ENCODE peak calls at places on chromosomes 12 and 14, in seven cellular contexts. One of them, this sample, is unnamed.

GRCh38 chr12:108267449-108267848 is 71.7 kb downstream of the CMKLR1 start:
- DNase-seq in gastrocnemius medialis: no peak
- DNase-seq in A549: no peak
- DNase-seq in transverse colon: no peak
- DNase-seq in cardiac muscle cell: no peak
- DNase-seq in fibroblast of lung: no peak
- DNase-seq in astrocyte: no peak
- DNase-seq in this sample: no peak

GRCh38 chr12:52832960-52833905 is 878 bp downstream of the KRT79 start:
- DNase-seq in cardiac muscle cell: no peak
- DNase-seq in astrocyte: peak
- DNase-seq in A549: no peak
- DNase-seq in transverse colon: peak
- DNase-seq in fibroblast of lung: no peak
- DNase-seq in gastrocnemius medialis: no peak
- DNase-seq in this sample: no peak

GRCh38 chr12:102634216-102634615 is 153.9 kb upstream of the IGF1 start:
- DNase-seq in cardiac muscle cell: peak
- DNase-seq in A549: no peak
- DNase-seq in fibroblast of lung: peak
- DNase-seq in astrocyte: peak
- DNase-seq in transverse colon: no peak
- DNase-seq in gastrocnemius medialis: no peak
- DNase-seq in this sample: no peak

GRCh38 chr14:59925797-59926196 is 5.9 kb downstream of the LRRC9 start:
- DNase-seq in gastrocnemius medialis: no peak
- DNase-seq in fibroblast of lung: no peak
- DNase-seq in transverse colon: no peak
- DNase-seq in astrocyte: no peak
- DNase-seq in cardiac muscle cell: no peak
- DNase-seq in A549: no peak
- DNase-seq in this sample: no peak

GRCh38 chr12:46073321-46073720 is 82.9 kb upstream of the SCAF11 start:
- DNase-seq in A549: no peak
- DNase-seq in cardiac muscle cell: no peak
- DNase-seq in fibroblast of lung: no peak
- DNase-seq in gastrocnemius medialis: no peak
- DNase-seq in transverse colon: no peak
- DNase-seq in astrocyte: no peak
- DNase-seq in this sample: no peak

GRCh38 chr12:7747196-7747595 is at the start of gene CLEC4C:
- DNase-seq in A549: no peak
- DNase-seq in gastrocnemius medialis: no peak
- DNase-seq in transverse colon: no peak
- DNase-seq in cardiac muscle cell: no peak
- DNase-seq in astrocyte: no peak
- DNase-seq in fibroblast of lung: no peak
- DNase-seq in this sample: no peak

GRCh38 chr14:30210630-30211029 is 283.0 kb upstream of the PRKD1 start:
- DNase-seq in transverse colon: no peak
- DNase-seq in fibroblast of lung: peak
- DNase-seq in astrocyte: peak
- DNase-seq in cardiac muscle cell: peak
- DNase-seq in gastrocnemius medialis: no peak
- DNase-seq in A549: no peak
- DNase-seq in this sample: no peak

GRCh38 chr12:10214877-10215267 is 2.2 kb downstream of the GABARAPL1 start:
- DNase-seq in fibroblast of lung: no peak
- DNase-seq in gastrocnemius medialis: no peak
- DNase-seq in astrocyte: peak
- DNase-seq in cardiac muscle cell: peak
- DNase-seq in transverse colon: no peak
- DNase-seq in A549: no peak
- DNase-seq in this sample: no peak

DNA sequence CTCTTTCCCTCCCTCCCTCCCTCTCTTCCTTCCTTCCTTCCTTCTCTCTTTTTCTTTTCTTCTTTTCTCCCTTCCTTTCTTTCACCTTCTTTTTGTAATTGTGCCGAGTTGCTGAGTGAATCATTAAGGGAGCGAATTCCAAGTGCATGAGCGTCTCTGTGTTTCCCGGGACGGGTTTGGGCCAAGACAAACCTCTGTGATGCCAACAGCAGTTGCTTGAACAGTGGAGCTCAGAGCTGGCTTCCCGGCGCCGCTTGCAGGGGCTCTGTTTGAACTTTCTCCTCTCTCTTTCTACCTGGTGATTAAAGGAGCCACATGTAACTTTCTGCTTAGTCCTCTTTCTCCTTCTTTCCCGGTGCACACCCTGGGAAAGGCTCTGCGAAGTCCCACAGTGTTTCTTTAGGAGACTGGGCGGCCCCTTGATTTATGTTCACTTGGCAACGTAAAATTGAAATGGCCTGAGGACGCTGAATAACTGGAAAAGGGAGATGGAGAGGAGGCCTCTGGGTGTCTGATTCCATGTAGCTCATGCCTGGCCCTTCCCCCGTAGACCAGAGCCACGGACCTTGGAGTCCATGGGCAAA is 33.7 kb upstream of the MAP1LC3B2 start:
- DNase-seq in transverse colon: peak
- DNase-seq in fibroblast of lung: peak
- DNase-seq in A549: peak
- DNase-seq in cardiac muscle cell: peak
- DNase-seq in astrocyte: peak
- DNase-seq in gastrocnemius medialis: peak
- DNase-seq in this sample: no peak
- H3K4me3 ChIP-seq in transverse colon: no peak
- H3K4me3 ChIP-seq in fibroblast of lung: peak
- H3K4me3 ChIP-seq in A549: peak
- H3K4me3 ChIP-seq in cardiac muscle cell: no peak
- H3K4me3 ChIP-seq in astrocyte: peak
- H3K4me3 ChIP-seq in gastrocnemius medialis: no peak
- H3K4me3 ChIP-seq in this sample: no peak

DNA sequence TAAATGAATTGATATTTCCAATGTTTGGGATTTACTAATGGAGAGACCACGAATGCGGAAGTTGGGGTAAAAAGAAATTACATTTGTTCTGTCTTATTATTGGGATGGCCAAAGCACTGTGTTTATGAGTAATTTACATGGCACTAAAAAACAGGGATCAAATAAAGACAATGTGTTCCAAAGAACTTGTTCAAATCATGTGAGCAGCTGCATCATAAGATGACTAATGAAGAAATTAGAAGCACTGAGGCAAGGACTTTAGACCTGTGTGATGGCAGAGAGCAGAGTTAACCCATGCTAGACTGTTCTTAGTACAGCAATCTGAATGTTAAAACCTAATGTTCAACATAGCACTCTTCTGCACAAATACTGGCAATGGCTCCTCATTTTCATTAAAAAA is 34.3 kb upstream of the DCN start:
- DNase-seq in cardiac muscle cell: no peak
- DNase-seq in A549: no peak
- DNase-seq in transverse colon: no peak
- DNase-seq in gastrocnemius medialis: no peak
- DNase-seq in fibroblast of lung: no peak
- DNase-seq in astrocyte: no peak
- DNase-seq in this sample: no peak
- H3K27ac ChIP-seq in cardiac muscle cell: no peak
- H3K27ac ChIP-seq in A549: no peak
- H3K27ac ChIP-seq in transverse colon: no peak
- H3K27ac ChIP-seq in gastrocnemius medialis: no peak
- H3K27ac ChIP-seq in fibroblast of lung: no peak
- H3K27ac ChIP-seq in astrocyte: no peak
- H3K27ac ChIP-seq in this sample: no peak

GRCh38 chr14:70909788-70910614 is 2.7 kb downstream of the PCNX1 start:
- DNase-seq in A549: no peak
- DNase-seq in fibroblast of lung: peak
- DNase-seq in transverse colon: no peak
- DNase-seq in astrocyte: peak
- DNase-seq in gastrocnemius medialis: no peak
- DNase-seq in cardiac muscle cell: no peak
- DNase-seq in this sample: no peak
- H3K4me3 ChIP-seq in A549: no peak
- H3K4me3 ChIP-seq in fibroblast of lung: peak
- H3K4me3 ChIP-seq in transverse colon: no peak
- H3K4me3 ChIP-seq in astrocyte: peak
- H3K4me3 ChIP-seq in gastrocnemius medialis: no peak
- H3K4me3 ChIP-seq in cardiac muscle cell: peak
- H3K4me3 ChIP-seq in this sample: peak

GRCh38 chr12:3218846-3219632 is 141.9 kb downstream of the TSPAN9 start:
- DNase-seq in fibroblast of lung: no peak
- DNase-seq in astrocyte: no peak
- DNase-seq in A549: no peak
- DNase-seq in cardiac muscle cell: no peak
- DNase-seq in gastrocnemius medialis: no peak
- DNase-seq in transverse colon: no peak
- DNase-seq in this sample: no peak

GRCh38 chr12:3217683-3218079 is 140.5 kb downstream of the TSPAN9 start:
- DNase-seq in transverse colon: no peak
- DNase-seq in cardiac muscle cell: no peak
- DNase-seq in astrocyte: no peak
- DNase-seq in A549: no peak
- DNase-seq in fibroblast of lung: no peak
- DNase-seq in gastrocnemius medialis: no peak
- DNase-seq in this sample: no peak

GRCh38 chr12:3216726-3217682 is 139.8 kb downstream of the TSPAN9 start:
- DNase-seq in astrocyte: peak
- DNase-seq in fibroblast of lung: peak
- DNase-seq in cardiac muscle cell: peak
- DNase-seq in gastrocnemius medialis: no peak
- DNase-seq in transverse colon: no peak
- DNase-seq in A549: no peak
- DNase-seq in this sample: no peak

GRCh38 chr12:3216097-3216496 is 138.9 kb downstream of the TSPAN9 start:
- DNase-seq in gastrocnemius medialis: no peak
- DNase-seq in cardiac muscle cell: no peak
- DNase-seq in fibroblast of lung: no peak
- DNase-seq in A549: no peak
- DNase-seq in astrocyte: no peak
- DNase-seq in transverse colon: no peak
- DNase-seq in this sample: no peak

GRCh38 chr12:3218150-3218845 is 141.1 kb downstream of the TSPAN9 start:
- DNase-seq in A549: no peak
- DNase-seq in gastrocnemius medialis: peak
- DNase-seq in astrocyte: peak
- DNase-seq in transverse colon: peak
- DNase-seq in fibroblast of lung: peak
- DNase-seq in cardiac muscle cell: peak
- DNase-seq in this sample: no peak
- H3K27ac ChIP-seq in A549: no peak
- H3K27ac ChIP-seq in gastrocnemius medialis: peak
- H3K27ac ChIP-seq in astrocyte: peak
- H3K27ac ChIP-seq in transverse colon: peak
- H3K27ac ChIP-seq in fibroblast of lung: peak
- H3K27ac ChIP-seq in cardiac muscle cell: peak
- H3K27ac ChIP-seq in this sample: no peak

GRCh38 chr14:99215277-99215676 is 56.7 kb downstream of the BCL11B start:
- DNase-seq in gastrocnemius medialis: no peak
- DNase-seq in transverse colon: no peak
- DNase-seq in A549: no peak
- DNase-seq in astrocyte: peak
- DNase-seq in cardiac muscle cell: peak
- DNase-seq in fibroblast of lung: peak
- DNase-seq in this sample: no peak
- H3K4me3 ChIP-seq in gastrocnemius medialis: peak
- H3K4me3 ChIP-seq in transverse colon: no peak
- H3K4me3 ChIP-seq in A549: no peak
- H3K4me3 ChIP-seq in astrocyte: peak
- H3K4me3 ChIP-seq in cardiac muscle cell: no peak
- H3K4me3 ChIP-seq in fibroblast of lung: no peak
- H3K4me3 ChIP-seq in this sample: peak

DNA sequence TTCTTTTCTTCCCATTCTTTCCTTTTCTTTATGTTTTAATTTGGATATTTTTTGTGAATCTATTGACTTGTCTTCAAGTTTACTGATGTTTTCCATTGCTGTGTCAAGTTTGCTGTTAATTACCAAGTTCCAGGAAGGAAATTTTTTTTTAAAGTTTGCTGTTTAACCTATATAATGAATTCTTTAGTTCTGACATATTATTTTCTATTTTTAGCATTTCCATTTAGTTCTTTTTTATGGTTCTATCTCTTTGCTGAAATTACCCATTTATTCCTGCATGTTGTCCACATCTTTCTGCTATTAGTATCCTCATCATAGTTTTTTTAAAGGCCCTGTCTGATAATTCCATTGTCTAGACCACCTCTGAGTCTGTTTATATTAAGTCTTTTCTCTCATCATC is 27.8 kb downstream of the KLHDC1 start:
- DNase-seq in cardiac muscle cell: no peak
- DNase-seq in A549: no peak
- DNase-seq in transverse colon: no peak
- DNase-seq in fibroblast of lung: no peak
- DNase-seq in gastrocnemius medialis: no peak
- DNase-seq in astrocyte: no peak
- DNase-seq in this sample: no peak
- H3K27ac ChIP-seq in cardiac muscle cell: no peak
- H3K27ac ChIP-seq in A549: no peak
- H3K27ac ChIP-seq in transverse colon: no peak
- H3K27ac ChIP-seq in fibroblast of lung: no peak
- H3K27ac ChIP-seq in gastrocnemius medialis: no peak
- H3K27ac ChIP-seq in astrocyte: no peak
- H3K27ac ChIP-seq in this sample: no peak

GRCh38 chr12:89475203-89475990 is 49.2 kb downstream of the GALNT4 start:
- DNase-seq in fibroblast of lung: no peak
- DNase-seq in A549: no peak
- DNase-seq in cardiac muscle cell: no peak
- DNase-seq in transverse colon: no peak
- DNase-seq in gastrocnemius medialis: no peak
- DNase-seq in astrocyte: no peak
- DNase-seq in this sample: no peak
- H3K4me3 ChIP-seq in fibroblast of lung: no peak
- H3K4me3 ChIP-seq in A549: no peak
- H3K4me3 ChIP-seq in cardiac muscle cell: no peak
- H3K4me3 ChIP-seq in transverse colon: no peak
- H3K4me3 ChIP-seq in gastrocnemius medialis: no peak
- H3K4me3 ChIP-seq in astrocyte: no peak
- H3K4me3 ChIP-seq in this sample: no peak

DNA sequence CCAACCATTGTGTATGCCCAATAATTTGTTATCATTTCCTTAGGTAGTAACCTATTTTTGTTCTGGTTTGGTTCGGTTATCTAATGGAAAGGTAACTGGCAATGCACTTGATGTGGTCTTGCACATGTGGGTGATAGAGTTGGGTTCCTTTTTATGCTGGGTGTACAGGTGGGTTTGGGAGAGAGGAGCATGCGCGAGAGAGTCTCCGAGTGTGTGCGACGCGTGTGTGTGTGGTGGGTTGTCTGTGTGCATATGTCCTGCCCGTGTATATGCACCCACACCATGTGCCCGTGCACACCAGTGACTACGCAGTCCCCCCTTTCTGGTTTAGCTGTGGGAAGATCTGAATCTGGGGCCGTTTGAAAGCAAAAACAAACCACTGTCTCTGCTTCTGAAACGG is 102.6 kb upstream of the FKBP4 start:
- DNase-seq in astrocyte: no peak
- DNase-seq in gastrocnemius medialis: no peak
- DNase-seq in cardiac muscle cell: no peak
- DNase-seq in fibroblast of lung: no peak
- DNase-seq in transverse colon: no peak
- DNase-seq in A549: no peak
- DNase-seq in this sample: no peak
- H3K27ac ChIP-seq in astrocyte: no peak
- H3K27ac ChIP-seq in gastrocnemius medialis: no peak
- H3K27ac ChIP-seq in cardiac muscle cell: no peak
- H3K27ac ChIP-seq in fibroblast of lung: no peak
- H3K27ac ChIP-seq in transverse colon: no peak
- H3K27ac ChIP-seq in A549: no peak
- H3K27ac ChIP-seq in this sample: peak